ENCODE peak calls at places on chromosomes 4 and X, in six cellular contexts. J is B cell, W is tibial artery, A is stomach, K is H9, C is foreskin fibroblast. M is an unnamed sample.

GRCh38 chrX:30680618-30681017 is 27.4 kb downstream of the GK start:
- DNase-seq in J (no peak), W (no peak), A (no peak), K (no peak), C (no peak), M (no peak)

GRCh38 chrX:44332437-44332836 is 11.0 kb downstream of the EFHC2 start:
- DNase-seq in J (no peak), W (no peak), A (no peak), K (peak; percentile 30), C (no peak), M (no peak)

GRCh38 chr4:36024901-36025610 is 219.3 kb downstream of the ARAP2 start:
- DNase-seq in J (no peak), W (no peak), A (no peak), K (no peak), C (no peak), M (peak; percentile 31)

GRCh38 chr4:140807491-140808257 is 51.5 kb upstream of the TBC1D9 start:
- DNase-seq in J (peak; percentile 58), W (no peak), A (no peak), K (no peak), C (peak; percentile 3), M (no peak)

GRCh38 chr4:147360301-147360700 is 120.6 kb upstream of the EDNRA start:
- DNase-seq in J (no peak), W (no peak), A (no peak), K (no peak), C (peak; percentile 83), M (no peak)

GRCh38 chr4:173943547-173943946 is 339.9 kb downstream of the FBXO8 start:
- DNase-seq in J (no peak), W (no peak), A (no peak), K (no peak), C (no peak), M (no peak)

GRCh38 chr4:45280121-45280520 is 553.8 kb upstream of the GNPDA2 start:
- DNase-seq in J (no peak), W (no peak), A (no peak), K (no peak), C (no peak), M (no peak)

GRCh38 chr4:60913646-60914045 is 286.5 kb upstream of the ADGRL3 start:
- DNase-seq in J (no peak), W (no peak), A (no peak), K (no peak), C (no peak), M (no peak)

GRCh38 chr4:88613417-88613875 is 21.2 kb downstream of the HERC3 start:
- DNase-seq in J (peak; percentile 52), W (no peak), A (no peak), K (no peak), C (no peak), M (peak; percentile 13)

GRCh38 chr4:335515-335914 is 2.1 kb upstream of the ZNF141 start:
- DNase-seq in J (no peak), W (no peak), A (no peak), K (no peak), C (no peak), M (no peak)

GRCh38 chr4:5203309-5203708 is 152.0 kb downstream of the STK32B start:
- DNase-seq in J (no peak), W (no peak), A (no peak), K (no peak), C (no peak), M (no peak)

GRCh38 chrX:136899206-136899605 is 18.7 kb upstream of the RBMX start:
- DNase-seq in J (no peak), W (no peak), A (no peak), K (no peak), C (no peak), M (no peak)

GRCh38 chr4:147488551-147488950 is 7.7 kb downstream of the EDNRA start:
- DNase-seq in J (no peak), W (no peak), A (no peak), K (no peak), C (no peak), M (no peak)

GRCh38 chrX:1323315-1323714 is 13.3 kb upstream of the IL3RA start:
- DNase-seq in J (peak; percentile 78), W (no peak), A (peak; percentile 32), K (peak; percentile 90), C (no peak), M (peak; percentile 66)

GRCh38 chr4:102168580-102168979 is 176.7 kb downstream of the SLC39A8 start:
- DNase-seq in J (no peak), W (no peak), A (no peak), K (no peak), C (no peak), M (no peak)
- TF ChIP-seq CTCF in J (no peak), W (no peak), A (no peak), K (no peak), C (no peak), M (no peak)

DNA sequence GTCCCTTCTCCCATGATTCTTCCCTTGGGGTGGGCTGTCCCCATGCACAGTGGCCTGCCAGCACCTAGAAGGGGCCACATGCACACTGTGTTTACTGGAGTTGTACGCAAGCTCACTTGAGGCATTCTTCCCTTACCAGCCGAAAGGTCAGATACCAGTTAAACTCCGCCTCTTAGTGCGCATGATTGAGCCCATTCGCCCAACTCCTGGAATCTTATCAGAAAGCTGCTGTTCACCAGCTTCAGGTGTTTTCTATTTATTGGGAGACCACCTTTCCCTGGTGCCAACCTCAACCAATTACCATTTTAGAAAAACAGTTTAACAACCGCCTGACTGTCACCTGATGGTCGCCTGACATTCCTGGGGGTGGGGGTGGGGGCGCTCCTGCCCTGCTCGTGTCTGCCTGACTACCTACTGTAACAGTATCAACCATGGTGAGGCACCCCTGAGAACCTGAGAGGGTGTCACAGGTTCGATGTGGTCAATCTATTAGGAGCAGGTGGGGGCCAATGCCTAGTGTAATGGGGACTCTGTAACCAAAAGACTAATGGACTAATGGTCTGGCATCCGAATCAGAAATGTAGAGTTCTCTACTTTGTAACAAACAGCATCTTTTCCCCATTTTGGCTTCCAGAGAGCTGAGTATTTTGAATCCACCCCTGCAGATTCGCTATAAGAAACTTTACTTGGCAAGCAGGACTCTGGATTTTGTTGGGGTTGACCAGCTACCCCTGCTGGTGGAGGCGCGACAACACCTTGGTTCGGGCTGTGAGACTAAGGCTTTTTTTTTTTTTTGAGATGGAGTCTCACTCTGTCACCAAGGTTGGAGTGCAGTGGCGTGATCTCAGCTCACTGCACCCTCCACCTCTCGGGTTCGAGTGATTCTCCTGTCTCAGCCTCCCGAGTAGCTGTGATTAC is 58.3 kb upstream of the ZNF157 start:
- DNase-seq in J (peak; percentile 34), W (peak; percentile 19), A (peak; percentile 55), K (peak; percentile 71), C (peak; percentile 50), M (peak; percentile 70)
- TF ChIP-seq CTCF in J (peak; percentile 13), W (no peak), A (peak; percentile 28), K (peak; percentile 58), C (peak; percentile 55), M (peak; percentile 55)

GRCh38 chr4:158490629-158491028 is 31.1 kb upstream of the RXFP1 start:
- DNase-seq in J (no peak), W (no peak), A (no peak), K (no peak), C (no peak), M (no peak)

GRCh38 chr4:158500054-158500453 is 21.6 kb upstream of the RXFP1 start:
- DNase-seq in J (no peak), W (no peak), A (no peak), K (no peak), C (no peak), M (no peak)

GRCh38 chr4:158496030-158496741 is 25.5 kb upstream of the RXFP1 start:
- DNase-seq in J (no peak), W (peak; percentile 20), A (peak; percentile 44), K (peak; percentile 58), C (no peak), M (peak; percentile 48)
- TF ChIP-seq CTCF in J (peak; percentile 9), W (peak; percentile 27), A (peak; percentile 37), K (peak; percentile 86), C (peak; percentile 35), M (peak; percentile 36)

GRCh38 chrX:42673411-42673810 is 104.6 kb downstream of the PPP1R2C start:
- DNase-seq in J (no peak), W (no peak), A (no peak), K (no peak), C (no peak), M (no peak)

GRCh38 chrX:42680651-42681050 is 97.3 kb downstream of the PPP1R2C start:
- DNase-seq in J (no peak), W (peak; percentile 18), A (no peak), K (peak; percentile 53), C (no peak), M (no peak)

GRCh38 chrX:42684062-42684461 is 93.9 kb downstream of the PPP1R2C start:
- DNase-seq in J (no peak), W (no peak), A (no peak), K (no peak), C (no peak), M (no peak)

DNA sequence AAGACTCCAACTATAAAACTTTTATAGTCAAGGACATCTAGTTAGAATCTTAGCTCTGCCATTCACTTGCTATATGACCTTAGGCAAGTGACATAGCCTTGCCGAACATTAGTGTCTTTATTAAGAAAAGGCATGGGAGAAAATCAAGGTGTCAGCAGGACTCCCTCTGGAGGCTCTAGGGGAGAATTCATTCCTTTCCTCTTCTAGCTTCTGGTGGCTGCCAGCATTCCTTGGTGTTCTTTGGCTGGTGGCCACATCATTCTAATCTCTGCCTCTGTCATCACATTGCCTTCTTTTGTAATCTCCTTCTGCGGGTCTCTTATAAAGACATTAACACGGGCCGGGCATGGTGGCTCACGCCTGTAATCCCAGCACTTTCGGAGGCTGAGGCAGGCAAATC is 99.8 kb downstream of the PPP1R2C start:
- DNase-seq in J (no peak), W (no peak), A (peak; percentile 46), K (no peak), C (no peak), M (peak; percentile 3)
- TF ChIP-seq CTCF in J (no peak), W (no peak), A (peak; percentile 15), K (peak; percentile 46), C (no peak), M (no peak)

GRCh38 chrX:45557390-45557789 is 356.7 kb upstream of the DIPK2B start:
- DNase-seq in J (no peak), W (no peak), A (no peak), K (no peak), C (no peak), M (no peak)
- TF ChIP-seq CTCF in J (no peak), W (no peak), A (no peak), K (no peak), C (no peak), M (no peak)

GRCh38 chr4:189090174-189090814 is 850.4 kb upstream of the FRG1 start:
- DNase-seq in J (no peak), W (no peak), A (no peak), K (peak; percentile 57), C (no peak), M (peak; percentile 14)
- TF ChIP-seq CTCF in J (no peak), W (no peak), A (no peak), K (peak; percentile 83), C (peak; percentile 61), M (no peak)

DNA sequence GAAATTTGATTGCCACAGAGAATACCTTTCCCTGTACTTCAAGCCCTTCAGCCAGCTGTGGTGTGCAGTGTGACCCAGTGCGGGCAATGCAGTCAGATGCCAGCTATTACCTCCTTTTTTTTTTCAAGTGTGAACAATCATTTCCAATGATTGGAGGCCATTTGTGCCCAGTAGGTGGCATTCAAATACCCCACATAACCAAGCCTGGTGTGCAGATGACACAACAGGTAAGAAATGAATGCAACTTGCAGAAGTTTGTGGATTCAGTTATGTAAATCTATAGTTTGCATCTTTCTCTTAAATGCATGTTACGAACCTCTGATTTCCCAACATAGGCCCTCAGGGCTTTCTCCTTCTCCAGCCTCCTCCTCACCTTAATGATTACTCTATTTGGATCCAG is 98.0 kb downstream of the CLCN4 start:
- DNase-seq in J (no peak), W (no peak), A (no peak), K (no peak), C (no peak), M (peak; percentile 43)
- TF ChIP-seq CTCF in J (no peak), W (no peak), A (no peak), K (no peak), C (no peak), M (peak; percentile 45)

M was measured in Calu3.